ENCODE peak calls at places on chromosomes 16 and 17, in nine cellular contexts. One of them, this sample, is unnamed.

GRCh38 chr16:54284931-54285413 is 1.6 kb downstream of the IRX3 start:
- DNase-seq in AG09309: no peak
- DNase-seq in T-helper 17 cell: no peak
- DNase-seq in CD8-positive, alpha-beta memory T cell: no peak
- DNase-seq in cardiac fibroblast: peak
- DNase-seq in renal cortical epithelial cell: no peak
- DNase-seq in NCI-H345: no peak
- DNase-seq in adipocyte: peak
- DNase-seq in HFFc6: no peak
- DNase-seq in this sample: peak

GRCh38 chr17:76515291-76515949 is 14.2 kb upstream of the RHBDF2 start:
- DNase-seq in AG09309: peak
- DNase-seq in adipocyte: peak
- DNase-seq in NCI-H345: no peak
- DNase-seq in HFFc6: peak
- DNase-seq in T-helper 17 cell: peak
- DNase-seq in renal cortical epithelial cell: peak
- DNase-seq in cardiac fibroblast: peak
- DNase-seq in CD8-positive, alpha-beta memory T cell: peak
- DNase-seq in this sample: no peak

GRCh38 chr16:31502981-31503380 is 5.2 kb downstream of the RUSF1 start:
- DNase-seq in cardiac fibroblast: peak
- DNase-seq in T-helper 17 cell: no peak
- DNase-seq in renal cortical epithelial cell: peak
- DNase-seq in CD8-positive, alpha-beta memory T cell: no peak
- DNase-seq in HFFc6: peak
- DNase-seq in AG09309: no peak
- DNase-seq in NCI-H345: no peak
- DNase-seq in adipocyte: peak
- DNase-seq in this sample: no peak

GRCh38 chr17:65121368-65121767 is 15.8 kb upstream of the RGS9 start:
- DNase-seq in renal cortical epithelial cell: peak
- DNase-seq in cardiac fibroblast: no peak
- DNase-seq in CD8-positive, alpha-beta memory T cell: no peak
- DNase-seq in AG09309: no peak
- DNase-seq in NCI-H345: no peak
- DNase-seq in T-helper 17 cell: no peak
- DNase-seq in HFFc6: no peak
- DNase-seq in adipocyte: no peak
- DNase-seq in this sample: no peak

GRCh38 chr17:46839211-46839610 is 12.2 kb upstream of the WNT9B start:
- DNase-seq in T-helper 17 cell: no peak
- DNase-seq in cardiac fibroblast: no peak
- DNase-seq in CD8-positive, alpha-beta memory T cell: no peak
- DNase-seq in AG09309: no peak
- DNase-seq in NCI-H345: no peak
- DNase-seq in adipocyte: no peak
- DNase-seq in renal cortical epithelial cell: no peak
- DNase-seq in HFFc6: no peak
- DNase-seq in this sample: no peak

GRCh38 chr16:3488801-3489200 is 6.5 kb downstream of the C16orf90 start:
- DNase-seq in cardiac fibroblast: no peak
- DNase-seq in CD8-positive, alpha-beta memory T cell: no peak
- DNase-seq in AG09309: no peak
- DNase-seq in T-helper 17 cell: no peak
- DNase-seq in renal cortical epithelial cell: no peak
- DNase-seq in adipocyte: no peak
- DNase-seq in HFFc6: no peak
- DNase-seq in NCI-H345: no peak
- DNase-seq in this sample: no peak

GRCh38 chr17:66952031-66952524 is 12.4 kb upstream of the CACNG4 start:
- DNase-seq in T-helper 17 cell: no peak
- DNase-seq in cardiac fibroblast: peak
- DNase-seq in NCI-H345: no peak
- DNase-seq in adipocyte: peak
- DNase-seq in renal cortical epithelial cell: peak
- DNase-seq in HFFc6: peak
- DNase-seq in AG09309: peak
- DNase-seq in CD8-positive, alpha-beta memory T cell: no peak
- DNase-seq in this sample: peak

GRCh38 chr17:67082110-67082509 is 37.8 kb downstream of the CACNG1 start:
- DNase-seq in CD8-positive, alpha-beta memory T cell: peak
- DNase-seq in T-helper 17 cell: no peak
- DNase-seq in cardiac fibroblast: no peak
- DNase-seq in NCI-H345: no peak
- DNase-seq in HFFc6: no peak
- DNase-seq in adipocyte: no peak
- DNase-seq in AG09309: no peak
- DNase-seq in renal cortical epithelial cell: no peak
- DNase-seq in this sample: no peak

GRCh38 chr16:2779978-2780898 is 3.2 kb upstream of the ELOB start:
- DNase-seq in adipocyte: no peak
- DNase-seq in HFFc6: no peak
- DNase-seq in renal cortical epithelial cell: no peak
- DNase-seq in NCI-H345: no peak
- DNase-seq in T-helper 17 cell: no peak
- DNase-seq in AG09309: no peak
- DNase-seq in cardiac fibroblast: no peak
- DNase-seq in CD8-positive, alpha-beta memory T cell: no peak
- DNase-seq in this sample: no peak

GRCh38 chr17:55093358-55093757 is 124.8 kb downstream of the STXBP4 start:
- DNase-seq in adipocyte: no peak
- DNase-seq in CD8-positive, alpha-beta memory T cell: no peak
- DNase-seq in T-helper 17 cell: no peak
- DNase-seq in AG09309: no peak
- DNase-seq in HFFc6: no peak
- DNase-seq in renal cortical epithelial cell: no peak
- DNase-seq in NCI-H345: no peak
- DNase-seq in cardiac fibroblast: peak
- DNase-seq in this sample: no peak

GRCh38 chr16:67024384-67024896 is 4.5 kb upstream of the CBFB start:
- DNase-seq in HFFc6: no peak
- DNase-seq in adipocyte: no peak
- DNase-seq in CD8-positive, alpha-beta memory T cell: no peak
- DNase-seq in NCI-H345: no peak
- DNase-seq in renal cortical epithelial cell: no peak
- DNase-seq in AG09309: no peak
- DNase-seq in T-helper 17 cell: no peak
- DNase-seq in cardiac fibroblast: no peak
- DNase-seq in this sample: no peak

GRCh38 chr17:29241015-29241963 is 5.4 kb upstream of the CRYBA1 start:
- DNase-seq in NCI-H345: peak
- DNase-seq in CD8-positive, alpha-beta memory T cell: no peak
- DNase-seq in AG09309: peak
- DNase-seq in HFFc6: peak
- DNase-seq in cardiac fibroblast: peak
- DNase-seq in adipocyte: peak
- DNase-seq in renal cortical epithelial cell: peak
- DNase-seq in T-helper 17 cell: no peak
- DNase-seq in this sample: peak

GRCh38 chr17:39904990-39905288 is 13.5 kb downstream of the GSDMB start:
- DNase-seq in HFFc6: no peak
- DNase-seq in CD8-positive, alpha-beta memory T cell: no peak
- DNase-seq in cardiac fibroblast: no peak
- DNase-seq in adipocyte: no peak
- DNase-seq in AG09309: no peak
- DNase-seq in renal cortical epithelial cell: no peak
- DNase-seq in NCI-H345: no peak
- DNase-seq in T-helper 17 cell: no peak
- DNase-seq in this sample: no peak

GRCh38 chr16:53502331-53503269 is at the start of gene AKTIP:
- DNase-seq in renal cortical epithelial cell: peak
- DNase-seq in cardiac fibroblast: peak
- DNase-seq in AG09309: no peak
- DNase-seq in NCI-H345: peak
- DNase-seq in adipocyte: peak
- DNase-seq in T-helper 17 cell: peak
- DNase-seq in CD8-positive, alpha-beta memory T cell: no peak
- DNase-seq in HFFc6: peak
- DNase-seq in this sample: peak

GRCh38 chr16:77191259-77191969 is 424 bp downstream of the MON1B start:
- DNase-seq in AG09309: no peak
- DNase-seq in adipocyte: no peak
- DNase-seq in T-helper 17 cell: peak
- DNase-seq in NCI-H345: no peak
- DNase-seq in CD8-positive, alpha-beta memory T cell: no peak
- DNase-seq in cardiac fibroblast: peak
- DNase-seq in renal cortical epithelial cell: no peak
- DNase-seq in HFFc6: no peak
- DNase-seq in this sample: no peak

GRCh38 chr16:75042423-75043174 is 43.8 kb downstream of the ZNRF1 start:
- DNase-seq in CD8-positive, alpha-beta memory T cell: no peak
- DNase-seq in cardiac fibroblast: no peak
- DNase-seq in AG09309: no peak
- DNase-seq in renal cortical epithelial cell: no peak
- DNase-seq in adipocyte: no peak
- DNase-seq in T-helper 17 cell: no peak
- DNase-seq in NCI-H345: no peak
- DNase-seq in HFFc6: no peak
- DNase-seq in this sample: no peak

GRCh38 chr17:8583954-8584353 is 46.6 kb downstream of the MYH10 start:
- DNase-seq in renal cortical epithelial cell: no peak
- DNase-seq in cardiac fibroblast: no peak
- DNase-seq in HFFc6: no peak
- DNase-seq in AG09309: no peak
- DNase-seq in adipocyte: no peak
- DNase-seq in T-helper 17 cell: no peak
- DNase-seq in NCI-H345: no peak
- DNase-seq in CD8-positive, alpha-beta memory T cell: no peak
- DNase-seq in this sample: no peak

GRCh38 chr17:83109793-83110645 is 30.6 kb downstream of the METRNL start:
- DNase-seq in T-helper 17 cell: no peak
- DNase-seq in NCI-H345: no peak
- DNase-seq in cardiac fibroblast: peak
- DNase-seq in adipocyte: peak
- DNase-seq in renal cortical epithelial cell: peak
- DNase-seq in HFFc6: peak
- DNase-seq in AG09309: peak
- DNase-seq in CD8-positive, alpha-beta memory T cell: no peak
- DNase-seq in this sample: peak

GRCh38 chr16:66225696-66226095 is 140.8 kb upstream of the CDH5 start:
- DNase-seq in HFFc6: no peak
- DNase-seq in CD8-positive, alpha-beta memory T cell: no peak
- DNase-seq in adipocyte: no peak
- DNase-seq in cardiac fibroblast: no peak
- DNase-seq in NCI-H345: no peak
- DNase-seq in T-helper 17 cell: no peak
- DNase-seq in AG09309: no peak
- DNase-seq in renal cortical epithelial cell: no peak
- DNase-seq in this sample: no peak

GRCh38 chr17:80124351-80124981 is 22.5 kb downstream of the EIF4A3 start:
- DNase-seq in NCI-H345: peak
- DNase-seq in adipocyte: peak
- DNase-seq in renal cortical epithelial cell: no peak
- DNase-seq in CD8-positive, alpha-beta memory T cell: no peak
- DNase-seq in T-helper 17 cell: no peak
- DNase-seq in cardiac fibroblast: peak
- DNase-seq in AG09309: no peak
- DNase-seq in HFFc6: no peak
- DNase-seq in this sample: peak

GRCh38 chr17:57423541-57423940 is 167.2 kb downstream of the MSI2 start:
- DNase-seq in adipocyte: no peak
- DNase-seq in CD8-positive, alpha-beta memory T cell: no peak
- DNase-seq in T-helper 17 cell: no peak
- DNase-seq in HFFc6: no peak
- DNase-seq in NCI-H345: no peak
- DNase-seq in cardiac fibroblast: no peak
- DNase-seq in renal cortical epithelial cell: no peak
- DNase-seq in AG09309: no peak
- DNase-seq in this sample: no peak

GRCh38 chr17:44595216-44595775 is 38.0 kb downstream of the FZD2 start:
- DNase-seq in cardiac fibroblast: no peak
- DNase-seq in renal cortical epithelial cell: no peak
- DNase-seq in CD8-positive, alpha-beta memory T cell: no peak
- DNase-seq in NCI-H345: no peak
- DNase-seq in AG09309: no peak
- DNase-seq in T-helper 17 cell: no peak
- DNase-seq in HFFc6: no peak
- DNase-seq in adipocyte: no peak
- DNase-seq in this sample: no peak

GRCh38 chr17:32350662-32351418 is 883 bp downstream of the ZNF207 start:
- DNase-seq in renal cortical epithelial cell: peak
- DNase-seq in CD8-positive, alpha-beta memory T cell: peak
- DNase-seq in HFFc6: peak
- DNase-seq in adipocyte: peak
- DNase-seq in NCI-H345: peak
- DNase-seq in cardiac fibroblast: peak
- DNase-seq in AG09309: no peak
- DNase-seq in T-helper 17 cell: no peak
- DNase-seq in this sample: no peak

GRCh38 chr16:85360323-85361277 is 248.3 kb upstream of the CIBAR2 start:
- DNase-seq in AG09309: no peak
- DNase-seq in T-helper 17 cell: no peak
- DNase-seq in adipocyte: no peak
- DNase-seq in HFFc6: no peak
- DNase-seq in CD8-positive, alpha-beta memory T cell: no peak
- DNase-seq in renal cortical epithelial cell: no peak
- DNase-seq in cardiac fibroblast: no peak
- DNase-seq in NCI-H345: peak
- DNase-seq in this sample: no peak

GRCh38 chr16:85045077-85045476 is 17.5 kb downstream of the KIAA0513 start:
- DNase-seq in T-helper 17 cell: no peak
- DNase-seq in NCI-H345: no peak
- DNase-seq in renal cortical epithelial cell: no peak
- DNase-seq in adipocyte: no peak
- DNase-seq in HFFc6: no peak
- DNase-seq in CD8-positive, alpha-beta memory T cell: no peak
- DNase-seq in cardiac fibroblast: no peak
- DNase-seq in AG09309: no peak
- DNase-seq in this sample: no peak

GRCh38 chr16:88941051-88941932 is 35.7 kb downstream of the CBFA2T3 start:
- DNase-seq in adipocyte: peak
- DNase-seq in NCI-H345: peak
- DNase-seq in T-helper 17 cell: no peak
- DNase-seq in HFFc6: no peak
- DNase-seq in renal cortical epithelial cell: no peak
- DNase-seq in cardiac fibroblast: no peak
- DNase-seq in CD8-positive, alpha-beta memory T cell: no peak
- DNase-seq in AG09309: no peak
- DNase-seq in this sample: no peak

GRCh38 chr17:64938290-64938689 is 19.0 kb upstream of the LRRC37A3 start:
- DNase-seq in renal cortical epithelial cell: peak
- DNase-seq in HFFc6: no peak
- DNase-seq in T-helper 17 cell: no peak
- DNase-seq in cardiac fibroblast: no peak
- DNase-seq in NCI-H345: no peak
- DNase-seq in CD8-positive, alpha-beta memory T cell: no peak
- DNase-seq in adipocyte: no peak
- DNase-seq in AG09309: no peak
- DNase-seq in this sample: no peak

GRCh38 chr17:57388326-57388725 is 132.0 kb downstream of the MSI2 start:
- DNase-seq in HFFc6: no peak
- DNase-seq in cardiac fibroblast: no peak
- DNase-seq in renal cortical epithelial cell: no peak
- DNase-seq in CD8-positive, alpha-beta memory T cell: no peak
- DNase-seq in NCI-H345: no peak
- DNase-seq in adipocyte: no peak
- DNase-seq in AG09309: no peak
- DNase-seq in T-helper 17 cell: no peak
- DNase-seq in this sample: no peak

GRCh38 chr17:336110-337021 is 16.2 kb downstream of the RPH3AL start:
- DNase-seq in adipocyte: no peak
- DNase-seq in CD8-positive, alpha-beta memory T cell: peak
- DNase-seq in cardiac fibroblast: no peak
- DNase-seq in renal cortical epithelial cell: no peak
- DNase-seq in T-helper 17 cell: no peak
- DNase-seq in NCI-H345: peak
- DNase-seq in HFFc6: no peak
- DNase-seq in AG09309: no peak
- DNase-seq in this sample: no peak

GRCh38 chr16:55125818-55126385 is 195.2 kb downstream of the IRX5 start:
- DNase-seq in adipocyte: no peak
- DNase-seq in CD8-positive, alpha-beta memory T cell: no peak
- DNase-seq in T-helper 17 cell: no peak
- DNase-seq in AG09309: no peak
- DNase-seq in cardiac fibroblast: no peak
- DNase-seq in HFFc6: no peak
- DNase-seq in NCI-H345: no peak
- DNase-seq in renal cortical epithelial cell: no peak
- DNase-seq in this sample: no peak

GRCh38 chr16:68445458-68445857 is 2.9 kb downstream of the SMPD3 start:
- DNase-seq in AG09309: no peak
- DNase-seq in T-helper 17 cell: no peak
- DNase-seq in cardiac fibroblast: peak
- DNase-seq in adipocyte: no peak
- DNase-seq in renal cortical epithelial cell: peak
- DNase-seq in NCI-H345: peak
- DNase-seq in HFFc6: peak
- DNase-seq in CD8-positive, alpha-beta memory T cell: no peak
- DNase-seq in this sample: peak